ENCODE peak calls at places on chromosomes 12 and 14, in ten cellular contexts. I is anterior cingulate cortex; C is effector memory CD4-positive, alpha-beta T cell; Y is activated CD8-positive, alpha-beta memory T cell treated with anti-CD3 and anti-CD28 coated beads, Interleukin-2, amount 50 U/mL, for 4 hours; H is AG09309; E is activated CD4-positive, alpha-beta T cell treated with anti-CD3 and anti-CD28 coated beads, Interleukin-2, amount 50 U/mL, for 1 hour; G is cardiac fibroblast; Q is T-cell; Z is Caki2; S is lower leg skin. U is an unnamed sample.

GRCh38 chr14:65826946-65827345 is 414.4 kb downstream of the FUT8 start:
- DNase-seq in I (no peak), C (no peak), Y (no peak), H (no peak), E (no peak), G (no peak), Q (no peak), Z (no peak), S (peak; percentile 36), U (no peak)

GRCh38 chr12:12724421-12725085 is 7.4 kb downstream of the CDKN1B start:
- DNase-seq in I (no peak), C (no peak), Y (no peak), H (no peak), E (no peak), G (no peak), Q (no peak), Z (no peak), S (peak; percentile 90), U (no peak)

GRCh38 chr12:79689477-79690155 is 1.1 kb downstream of the PAWR start:
- DNase-seq in I (no peak), C (no peak), Y (peak; percentile 16), H (no peak), E (no peak), G (peak; percentile 60), Q (no peak), Z (peak; percentile 77), S (peak; percentile 88), U (peak; percentile 23)

GRCh38 chr12:52032431-52032796 is 18.8 kb upstream of the NR4A1 start:
- DNase-seq in I (peak; percentile 34), C (no peak), Y (no peak), H (no peak), E (no peak), G (peak; percentile 91), Q (no peak), Z (no peak), S (peak; percentile 94), U (no peak)

GRCh38 chr12:110102255-110102654 is 21.9 kb upstream of the IFT81 start:
- DNase-seq in I (no peak), C (no peak), Y (no peak), H (no peak), E (peak; percentile 6), G (peak; percentile 57), Q (peak; percentile 4), Z (peak; percentile 69), S (no peak), U (no peak)

GRCh38 chr14:59755388-59755787 is 115.2 kb downstream of the RTN1 start:
- DNase-seq in I (no peak), C (no peak), Y (no peak), H (no peak), E (no peak), G (no peak), Q (no peak), Z (no peak), S (no peak), U (no peak)

GRCh38 chr14:20680843-20681347 is 3.5 kb upstream of the RNASE4 start:
- DNase-seq in I (no peak), C (peak; percentile 36), Y (no peak), H (no peak), E (no peak), G (no peak), Q (peak; percentile 31), Z (no peak), S (peak; percentile 62), U (no peak)

GRCh38 chr12:53733051-53733812 is 6.0 kb upstream of the CALCOCO1 start:
- DNase-seq in I (no peak), C (no peak), Y (no peak), H (no peak), E (no peak), G (no peak), Q (no peak), Z (peak; percentile 70), S (no peak), U (no peak)

GRCh38 chr12:117068492-117068891 is 30.7 kb downstream of the TESC start:
- DNase-seq in I (no peak), C (no peak), Y (no peak), H (no peak), E (no peak), G (no peak), Q (no peak), Z (no peak), S (no peak), U (no peak)

GRCh38 chr12:113813229-113813541 is 152.9 kb downstream of the RBM19 start:
- DNase-seq in I (no peak), C (no peak), Y (no peak), H (no peak), E (no peak), G (no peak), Q (no peak), Z (no peak), S (no peak), U (no peak)

GRCh38 chr14:103543140-103543539 is 14.1 kb downstream of the TRMT61A start:
- DNase-seq in I (no peak), C (no peak), Y (no peak), H (no peak), E (no peak), G (no peak), Q (no peak), Z (no peak), S (no peak), U (no peak)

GRCh38 chr12:47744778-47745436 is 13.8 kb downstream of the RAPGEF3 start:
- DNase-seq in I (no peak), C (no peak), Y (no peak), H (no peak), E (no peak), G (no peak), Q (no peak), Z (no peak), S (no peak), U (no peak)

GRCh38 chr14:59474172-59474571 is 9.0 kb upstream of the GPR135 start:
- DNase-seq in I (no peak), C (no peak), Y (no peak), H (no peak), E (no peak), G (peak; percentile 65), Q (no peak), Z (no peak), S (no peak), U (no peak)

GRCh38 chr14:106556665-106557289 is 1030.4 kb downstream of the TMEM121 start:
- DNase-seq in I (no peak), C (peak; percentile 49), Y (peak; percentile 81), H (no peak), E (peak; percentile 79), G (no peak), Q (peak; percentile 70), Z (no peak), S (peak; percentile 86), U (peak; percentile 53)

GRCh38 chr12:61821381-61821780 is 438.8 kb upstream of the USP15 start:
- DNase-seq in I (no peak), C (no peak), Y (no peak), H (no peak), E (no peak), G (no peak), Q (no peak), Z (no peak), S (no peak), U (no peak)

GRCh38 chr12:97784904-97785303 is 322.3 kb downstream of the RMST start:
- DNase-seq in I (no peak), C (no peak), Y (no peak), H (no peak), E (no peak), G (no peak), Q (no peak), Z (no peak), S (no peak), U (no peak)

GRCh38 chr12:57896437-57897201 is 44.7 kb upstream of the ATP23 start:
- DNase-seq in I (peak; percentile 65), C (no peak), Y (peak; percentile 30), H (no peak), E (no peak), G (peak; percentile 89), Q (no peak), Z (no peak), S (peak; percentile 96), U (no peak)

GRCh38 chr12:5305425-5305824 is 126.5 kb upstream of the NTF3 start:
- DNase-seq in I (no peak), C (no peak), Y (no peak), H (no peak), E (no peak), G (no peak), Q (no peak), Z (no peak), S (peak; percentile 90), U (no peak)

GRCh38 chr12:105861232-105861631 is 277.5 kb downstream of the NUAK1 start:
- DNase-seq in I (no peak), C (no peak), Y (no peak), H (no peak), E (no peak), G (no peak), Q (no peak), Z (no peak), S (no peak), U (no peak)

GRCh38 chr12:122819209-122819805 is 15.9 kb upstream of the HIP1R start:
- DNase-seq in I (no peak), C (no peak), Y (no peak), H (no peak), E (no peak), G (no peak), Q (no peak), Z (no peak), S (no peak), U (no peak)

GRCh38 chr12:81598205-81598604 is 160.9 kb downstream of the PPFIA2 start:
- DNase-seq in I (no peak), C (no peak), Y (no peak), H (no peak), E (no peak), G (no peak), Q (no peak), Z (peak; percentile 45), S (no peak), U (no peak)

GRCh38 chr12:85155791-85156190 is 119.6 kb downstream of the LRRIQ1 start:
- DNase-seq in I (no peak), C (no peak), Y (no peak), H (no peak), E (no peak), G (peak; percentile 23), Q (no peak), Z (peak; percentile 46), S (no peak), U (no peak)

GRCh38 chr14:32709072-32709471 is 229.6 kb upstream of the NPAS3 start:
- DNase-seq in I (no peak), C (no peak), Y (no peak), H (peak; percentile 66), E (no peak), G (peak; percentile 93), Q (no peak), Z (peak; percentile 53), S (no peak), U (no peak)

GRCh38 chr12:108729612-108730336 is 1.5 kb downstream of the CORO1C start:
- DNase-seq in I (no peak), C (no peak), Y (no peak), H (no peak), E (no peak), G (peak; percentile 55), Q (no peak), Z (no peak), S (no peak), U (peak; percentile 9)

GRCh38 chr12:122072031-122072970 is 6.3 kb upstream of the MLXIP start:
- DNase-seq in I (no peak), C (no peak), Y (no peak), H (peak; percentile 91), E (no peak), G (peak; percentile 95), Q (no peak), Z (peak; percentile 92), S (no peak), U (no peak)

GRCh38 chr14:89378119-89378518 is 38.9 kb downstream of the FOXN3 start:
- DNase-seq in I (no peak), C (no peak), Y (peak; percentile 33), H (no peak), E (peak; percentile 5), G (no peak), Q (no peak), Z (no peak), S (peak; percentile 31), U (no peak)

GRCh38 chr14:23136566-23137133 is 17.6 kb upstream of the CEBPE start:
- DNase-seq in I (no peak), C (no peak), Y (no peak), H (no peak), E (no peak), G (no peak), Q (no peak), Z (no peak), S (no peak), U (no peak)

GRCh38 chr12:6226002-6226700 is 26.0 kb downstream of the CD9 start:
- DNase-seq in I (no peak), C (no peak), Y (no peak), H (no peak), E (no peak), G (peak; percentile 98), Q (no peak), Z (no peak), S (no peak), U (no peak)

U was measured in immature natural killer cell.